ENCODE peak calls at places on chromosomes 16 and 17, in five cellular contexts. C, L, M, J and B are unnamed samples.

GRCh38 chr17:40956401-40957254 is 10.1 kb downstream of the KRT39 start:
- DNase-seq in M (no peak), C (no peak), L (no peak), J (peak; percentile 96), B (peak; percentile 93)

GRCh38 chr16:79089735-79090284 is 510.7 kb downstream of the MAF start:
- DNase-seq in J (no peak), C (peak; percentile 22), M (peak; percentile 36), L (no peak), B (no peak)

GRCh38 chr17:77819497-77819896 is 139.0 kb upstream of the TNRC6C start:
- DNase-seq in C (no peak), L (no peak), M (no peak), J (no peak), B (no peak)

GRCh38 chr16:80804451-80805383 is at the start of gene CDYL2:
- DNase-seq in L (no peak), C (no peak), M (no peak), J (no peak), B (no peak)

GRCh38 chr16:14289692-14290340 is 218.7 kb downstream of the MRTFB start:
- DNase-seq in J (no peak), M (peak; percentile 47), L (no peak), C (no peak), B (no peak)

GRCh38 chr16:68367034-68367433 is 56.2 kb downstream of the PRMT7 start:
- DNase-seq in J (no peak), C (no peak), L (no peak), M (peak; percentile 82), B (no peak)

GRCh38 chr17:9529033-9529748 is 46.4 kb downstream of the STX8 start:
- DNase-seq in J (no peak), M (no peak), L (no peak), C (no peak), B (no peak)

GRCh38 chr17:9226794-9227135 is 205.5 kb downstream of the NTN1 start:
- DNase-seq in M (no peak), L (no peak), C (no peak), J (no peak), B (no peak)

GRCh38 chr16:8611886-8612595 is 9.5 kb upstream of the METTL22 start:
- DNase-seq in M (no peak), J (no peak), C (no peak), L (no peak), B (no peak)

GRCh38 chr16:74760007-74760767 is 14.4 kb downstream of the FA2H start:
- DNase-seq in M (no peak), C (no peak), L (no peak), J (peak; percentile 13), B (no peak)

GRCh38 chr16:66996324-66996982 is 8.1 kb downstream of the CES4A start:
- DNase-seq in M (no peak), C (no peak), J (peak; percentile 39), L (peak; percentile 74), B (peak; percentile 27)

GRCh38 chr16:25063865-25064264 is 47.7 kb upstream of the LCMT1 start:
- DNase-seq in C (no peak), L (no peak), M (peak; percentile 89), J (no peak), B (no peak)

GRCh38 chr16:87583453-87584131 is 18.7 kb upstream of the JPH3 start:
- DNase-seq in C (no peak), M (no peak), L (no peak), J (no peak), B (no peak)

GRCh38 chr16:87391950-87392822 is at the start of gene MAP1LC3B:
- DNase-seq in M (peak; percentile 96), C (peak; percentile 80), J (peak; percentile 87), L (peak; percentile 95), B (peak; percentile 76)

GRCh38 chr17:13484020-13484419 is 117.7 kb downstream of the HS3ST3A1 start:
- DNase-seq in C (no peak), M (no peak), L (no peak), J (no peak), B (no peak)

GRCh38 chr17:5237541-5238016 is 2.9 kb upstream of the SCIMP start:
- DNase-seq in J (no peak), L (peak; percentile 27), C (peak; percentile 87), M (peak; percentile 73), B (no peak)

GRCh38 chr17:64506576-64507417 is at the start of gene CEP95:
- DNase-seq in C (peak; percentile 91), L (peak; percentile 95), J (peak; percentile 98), M (peak; percentile 97), B (peak; percentile 80)

GRCh38 chr17:7019839-7020519 is 2.9 kb upstream of the BCL6B start:
- DNase-seq in C (no peak), M (peak; percentile 62), L (peak; percentile 54), J (no peak), B (no peak)

GRCh38 chr16:17160285-17160854 is 310.4 kb downstream of the XYLT1 start:
- DNase-seq in L (no peak), M (no peak), J (no peak), C (no peak), B (no peak)

GRCh38 chr17:36722121-36722902 is 120.9 kb downstream of the MRM1 start:
- DNase-seq in M (peak; percentile 76), J (no peak), L (no peak), C (peak; percentile 30), B (no peak)

GRCh38 chr16:89957214-89957785 is 8.7 kb downstream of the DEF8 start:
- DNase-seq in L (no peak), J (no peak), C (no peak), M (no peak), B (no peak)

GRCh38 chr17:50479522-50480141 is 972 bp downstream of the RSAD1 start:
- DNase-seq in J (peak; percentile 56), L (peak; percentile 73), C (peak; percentile 66), M (peak; percentile 91), B (no peak)

GRCh38 chr17:64154321-64155089 is 24.6 kb upstream of the ERN1 start:
- DNase-seq in M (no peak), L (no peak), C (no peak), J (no peak), B (no peak)

GRCh38 chr17:5825717-5826330 is 241.5 kb upstream of the NLRP1 start:
- DNase-seq in L (no peak), M (no peak), J (peak; percentile 38), C (no peak), B (no peak)

GRCh38 chr17:43769859-43770258 is 8.9 kb downstream of the DUSP3 start:
- DNase-seq in M (no peak), C (no peak), L (no peak), J (no peak), B (no peak)

DNA sequence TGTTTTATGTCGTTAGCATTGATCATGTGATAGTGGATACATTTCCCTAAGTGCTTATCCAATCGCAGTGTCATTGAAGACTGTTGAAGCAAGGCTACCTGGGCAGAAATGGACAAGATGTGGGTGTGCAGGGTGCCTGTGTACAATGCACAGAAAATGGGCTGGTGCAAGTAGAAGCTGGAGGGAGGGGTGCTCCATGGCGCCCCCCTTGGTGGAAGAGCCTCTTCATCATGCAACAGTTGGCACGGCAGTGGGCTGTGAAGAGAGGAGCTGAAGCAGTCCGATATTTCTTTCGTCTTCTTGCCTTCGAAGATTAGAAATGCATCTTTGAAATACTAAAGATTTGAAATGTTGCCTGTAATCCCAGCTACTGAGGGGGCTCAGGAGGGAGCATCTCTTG is 100.5 kb downstream of the PLCG2 start:
- DNase-seq in C (no peak), J (no peak), M (no peak), L (no peak), B (no peak)
- TF ChIP-seq CTCF in C (peak; percentile 41), J (no peak), M (no peak), L (no peak), B (no peak)

DNA sequence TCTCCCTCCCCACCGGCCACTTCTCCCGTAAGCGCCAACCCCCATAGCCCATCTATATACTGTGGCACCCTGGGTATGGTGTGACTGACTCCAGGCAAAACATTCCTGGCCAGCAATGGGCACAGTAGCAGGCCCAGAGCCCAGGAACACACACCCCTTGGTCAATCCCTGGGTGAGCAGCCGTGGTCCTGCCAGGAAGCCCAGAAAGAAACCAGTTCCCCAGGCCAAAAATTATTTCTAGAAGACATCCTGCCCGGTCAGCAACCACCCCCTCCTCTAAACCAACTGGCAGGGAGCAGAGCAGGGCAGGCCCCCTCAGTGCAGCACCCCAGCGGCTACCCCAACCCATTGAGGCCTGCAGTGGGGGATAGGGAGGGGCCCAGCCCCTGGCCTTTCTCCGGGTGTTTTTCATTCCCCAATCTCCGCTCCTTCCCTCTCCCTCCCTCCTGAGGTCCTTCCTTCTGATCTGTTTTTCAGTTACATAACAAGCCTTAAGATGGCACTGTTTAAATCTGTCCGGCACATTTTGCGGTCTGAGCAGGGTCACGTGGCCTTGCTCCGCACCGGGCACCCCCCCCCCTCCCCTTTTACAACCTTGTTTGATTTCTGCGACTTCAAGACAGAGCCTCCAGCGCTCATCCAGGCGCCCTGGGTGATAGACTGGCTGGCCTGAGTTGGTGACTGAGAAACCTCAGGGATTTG is 2.0 kb downstream of the NPTX1 start:
- DNase-seq in M (no peak), J (no peak), L (no peak), C (no peak), B (no peak)
- H3K4me3 ChIP-seq in M (no peak overlapping the region), J (no peak overlapping the region), L (no peak overlapping the region), C (no peak overlapping the region), B (no peak overlapping the region)

GRCh38 chr17:38786372-38786771 is 13.0 kb downstream of the PIP4K2B start:
- DNase-seq in L (no peak), J (no peak), C (no peak), M (no peak), B (no peak)

GRCh38 chr17:38789185-38789584 is 10.2 kb downstream of the PIP4K2B start:
- DNase-seq in J (no peak), L (no peak), C (no peak), M (no peak), B (no peak)

GRCh38 chr17:38779965-38780752 is 19.2 kb downstream of the PIP4K2B start:
- DNase-seq in C (no peak), L (no peak), M (no peak), J (no peak), B (no peak)

GRCh38 chr17:38777641-38778250 is 21.6 kb downstream of the PIP4K2B start:
- DNase-seq in M (no peak), C (no peak), J (no peak), L (no peak), B (no peak)

GRCh38 chr17:38783227-38783626 is 16.1 kb downstream of the PIP4K2B start:
- DNase-seq in M (no peak), C (no peak), L (no peak), J (no peak), B (no peak)
- TF ChIP-seq CTCF in M (no peak), C (no peak), L (no peak), J (no peak), B (no peak)

DNA sequence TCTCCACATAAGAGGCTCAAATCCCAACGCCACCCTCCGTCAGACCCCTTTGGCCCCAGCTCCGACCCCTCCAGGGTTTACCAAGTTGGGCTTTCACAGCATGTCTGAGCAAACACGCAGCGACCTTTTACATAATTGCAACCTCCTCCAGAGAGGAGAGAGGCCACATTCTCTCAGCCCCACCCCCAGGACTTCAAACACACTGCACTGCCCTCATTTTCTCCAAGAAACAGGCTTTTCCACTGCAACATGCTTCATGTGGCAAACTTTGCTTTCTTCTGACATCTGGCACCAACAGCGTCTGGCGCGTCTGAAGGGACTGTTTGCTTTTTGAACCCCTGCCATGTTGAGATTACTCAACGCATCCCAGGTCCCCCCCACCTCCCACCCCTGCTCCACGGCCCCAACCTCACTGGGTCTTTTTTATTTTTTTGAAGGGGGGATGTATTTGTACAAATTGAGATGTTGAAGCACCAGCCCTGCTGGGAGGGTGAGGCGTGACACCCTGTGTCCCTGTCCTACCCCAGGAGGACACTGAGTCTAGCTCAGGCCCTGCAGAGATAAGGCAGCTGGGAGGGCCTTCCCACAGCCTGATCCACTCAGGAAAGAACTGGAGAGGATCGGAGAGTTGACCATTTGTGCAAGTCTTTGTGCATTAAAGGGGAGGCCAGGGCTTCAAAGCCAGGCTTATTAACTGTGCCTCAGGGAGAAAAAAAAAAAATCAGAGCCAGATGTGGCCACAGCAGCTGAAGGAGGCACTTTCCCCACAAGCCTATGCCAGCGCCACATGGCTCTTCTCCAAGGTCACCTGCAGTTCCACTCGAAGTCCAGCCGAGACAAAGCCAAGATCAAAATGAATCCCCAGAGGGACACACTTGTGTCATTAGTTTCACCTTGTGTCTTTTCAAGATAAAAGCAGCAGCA is 29.7 kb downstream of the AXIN2 start:
- DNase-seq in J (peak; percentile 50), M (peak; percentile 69), C (no peak), L (no peak), B (no peak)
- H3K4me3 ChIP-seq in J (peak overlapping the region; percentile 23), M (no peak overlapping the region), C (no peak overlapping the region), L (no peak overlapping the region), B (no peak overlapping the region)